ENCODE peak calls at places on chromosome 1, in five cellular contexts. One of them, this sample, is unnamed.

GRCh38 chr1:200302192-200302892 is 107.5 kb downstream of the ZNF281 start:
- DNase-seq in SK-N-SH: peak; percentile 66
- DNase-seq in Peyer's patch: peak; percentile 57
- DNase-seq in brain microvascular endothelial cell: peak; percentile 11
- DNase-seq in heart right ventricle: peak; percentile 13
- DNase-seq in this sample: peak; percentile 27

GRCh38 chr1:237154173-237154572 is 112.2 kb downstream of the RYR2 start:
- DNase-seq in heart right ventricle: no peak
- DNase-seq in brain microvascular endothelial cell: peak; percentile 55
- DNase-seq in SK-N-SH: no peak
- DNase-seq in Peyer's patch: no peak
- DNase-seq in this sample: no peak

GRCh38 chr1:156413310-156414246 is 44.6 kb downstream of the RHBG start:
- DNase-seq in heart right ventricle: no peak
- DNase-seq in brain microvascular endothelial cell: no peak
- DNase-seq in SK-N-SH: no peak
- DNase-seq in Peyer's patch: peak; percentile 32
- DNase-seq in this sample: no peak

GRCh38 chr1:30051777-30052176 is 671.6 kb downstream of the MATN1 start:
- DNase-seq in brain microvascular endothelial cell: no peak
- DNase-seq in Peyer's patch: no peak
- DNase-seq in SK-N-SH: no peak
- DNase-seq in heart right ventricle: no peak
- DNase-seq in this sample: no peak

GRCh38 chr1:37089750-37090149 is 55.4 kb upstream of the GRIK3 start:
- DNase-seq in brain microvascular endothelial cell: no peak
- DNase-seq in Peyer's patch: no peak
- DNase-seq in heart right ventricle: no peak
- DNase-seq in SK-N-SH: no peak
- DNase-seq in this sample: no peak

GRCh38 chr1:31910933-31911332 is 27.2 kb downstream of the PTP4A2 start:
- DNase-seq in brain microvascular endothelial cell: no peak
- DNase-seq in heart right ventricle: no peak
- DNase-seq in Peyer's patch: no peak
- DNase-seq in SK-N-SH: no peak
- DNase-seq in this sample: no peak

GRCh38 chr1:228697209-228698016 is 37.9 kb upstream of the RHOU start:
- DNase-seq in brain microvascular endothelial cell: peak; percentile 45
- DNase-seq in heart right ventricle: peak; percentile 46
- DNase-seq in SK-N-SH: peak; percentile 37
- DNase-seq in Peyer's patch: no peak
- DNase-seq in this sample: no peak

GRCh38 chr1:180586671-180587155 is 27.9 kb downstream of the OVAAL start:
- DNase-seq in SK-N-SH: no peak
- DNase-seq in heart right ventricle: no peak
- DNase-seq in brain microvascular endothelial cell: peak; percentile 55
- DNase-seq in Peyer's patch: no peak
- DNase-seq in this sample: no peak

GRCh38 chr1:151898519-151898991 is 10.8 kb downstream of the THEM4 start:
- DNase-seq in SK-N-SH: no peak
- DNase-seq in heart right ventricle: peak; percentile 21
- DNase-seq in Peyer's patch: peak; percentile 53
- DNase-seq in brain microvascular endothelial cell: peak; percentile 14
- DNase-seq in this sample: no peak

GRCh38 chr1:89996415-89997110 is 1.7 kb downstream of the ZNF326 start:
- DNase-seq in brain microvascular endothelial cell: no peak
- DNase-seq in heart right ventricle: no peak
- DNase-seq in SK-N-SH: no peak
- DNase-seq in Peyer's patch: no peak
- DNase-seq in this sample: no peak

GRCh38 chr1:89999628-90000027 is 4.7 kb downstream of the ZNF326 start:
- DNase-seq in Peyer's patch: no peak
- DNase-seq in SK-N-SH: no peak
- DNase-seq in brain microvascular endothelial cell: no peak
- DNase-seq in heart right ventricle: no peak
- DNase-seq in this sample: no peak

GRCh38 chr1:89998306-89998705 is 3.4 kb downstream of the ZNF326 start:
- DNase-seq in Peyer's patch: no peak
- DNase-seq in brain microvascular endothelial cell: no peak
- DNase-seq in heart right ventricle: no peak
- DNase-seq in SK-N-SH: no peak
- DNase-seq in this sample: no peak

GRCh38 chr1:89999208-89999607 is 4.3 kb downstream of the ZNF326 start:
- DNase-seq in heart right ventricle: no peak
- DNase-seq in brain microvascular endothelial cell: no peak
- DNase-seq in SK-N-SH: no peak
- DNase-seq in Peyer's patch: no peak
- DNase-seq in this sample: no peak

GRCh38 chr1:90000934-90001676 is 6.2 kb downstream of the ZNF326 start:
- DNase-seq in brain microvascular endothelial cell: no peak
- DNase-seq in Peyer's patch: no peak
- DNase-seq in SK-N-SH: no peak
- DNase-seq in heart right ventricle: no peak
- DNase-seq in this sample: no peak
- TF ChIP-seq CTCF in brain microvascular endothelial cell: no peak
- TF ChIP-seq CTCF in Peyer's patch: no peak
- TF ChIP-seq CTCF in SK-N-SH: no peak
- TF ChIP-seq CTCF in heart right ventricle: no peak
- TF ChIP-seq CTCF in this sample: no peak

DNA sequence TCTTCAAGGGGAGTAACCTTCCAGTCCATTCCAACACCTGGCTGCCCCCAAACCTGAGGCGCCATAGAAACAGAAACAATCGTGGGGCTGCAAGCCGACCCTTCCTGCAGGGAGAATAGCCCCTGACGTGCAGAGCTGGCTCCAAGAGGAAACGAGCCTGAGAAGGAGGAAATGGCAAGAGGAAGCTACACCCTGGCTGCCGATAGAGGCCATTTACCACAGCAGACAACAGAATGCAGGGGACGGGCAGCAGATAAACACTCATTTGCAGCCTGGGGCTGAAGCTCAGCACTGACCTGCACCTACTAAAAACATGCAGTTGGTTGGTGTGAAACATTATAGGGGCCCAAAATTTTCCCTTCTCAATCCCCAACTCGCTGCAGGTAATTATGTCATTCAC is 8.7 kb upstream of the TDRD10 start:
- DNase-seq in heart right ventricle: peak; percentile 41
- DNase-seq in SK-N-SH: peak; percentile 42
- DNase-seq in brain microvascular endothelial cell: no peak
- DNase-seq in Peyer's patch: no peak
- DNase-seq in this sample: no peak
- TF ChIP-seq CTCF in heart right ventricle: peak; percentile 33
- TF ChIP-seq CTCF in SK-N-SH: no peak
- TF ChIP-seq CTCF in brain microvascular endothelial cell: no peak
- TF ChIP-seq CTCF in Peyer's patch: no peak
- TF ChIP-seq CTCF in this sample: no peak

GRCh38 chr1:9181176-9181906 is 52.4 kb upstream of the GPR157 start:
- DNase-seq in SK-N-SH: peak; percentile 86
- DNase-seq in Peyer's patch: peak; percentile 83
- DNase-seq in heart right ventricle: peak; percentile 82
- DNase-seq in brain microvascular endothelial cell: no peak
- DNase-seq in this sample: peak; percentile 90

GRCh38 chr1:9183441-9183840 is 51.1 kb upstream of the H6PD start:
- DNase-seq in SK-N-SH: no peak
- DNase-seq in brain microvascular endothelial cell: no peak
- DNase-seq in Peyer's patch: no peak
- DNase-seq in heart right ventricle: no peak
- DNase-seq in this sample: no peak

GRCh38 chr1:9182784-9183257 is 51.8 kb upstream of the H6PD start:
- DNase-seq in Peyer's patch: no peak
- DNase-seq in SK-N-SH: peak; percentile 76
- DNase-seq in heart right ventricle: no peak
- DNase-seq in brain microvascular endothelial cell: no peak
- DNase-seq in this sample: no peak

GRCh38 chr1:9183898-9184297 is 50.7 kb upstream of the H6PD start:
- DNase-seq in SK-N-SH: no peak
- DNase-seq in brain microvascular endothelial cell: no peak
- DNase-seq in heart right ventricle: no peak
- DNase-seq in Peyer's patch: no peak
- DNase-seq in this sample: no peak

DNA sequence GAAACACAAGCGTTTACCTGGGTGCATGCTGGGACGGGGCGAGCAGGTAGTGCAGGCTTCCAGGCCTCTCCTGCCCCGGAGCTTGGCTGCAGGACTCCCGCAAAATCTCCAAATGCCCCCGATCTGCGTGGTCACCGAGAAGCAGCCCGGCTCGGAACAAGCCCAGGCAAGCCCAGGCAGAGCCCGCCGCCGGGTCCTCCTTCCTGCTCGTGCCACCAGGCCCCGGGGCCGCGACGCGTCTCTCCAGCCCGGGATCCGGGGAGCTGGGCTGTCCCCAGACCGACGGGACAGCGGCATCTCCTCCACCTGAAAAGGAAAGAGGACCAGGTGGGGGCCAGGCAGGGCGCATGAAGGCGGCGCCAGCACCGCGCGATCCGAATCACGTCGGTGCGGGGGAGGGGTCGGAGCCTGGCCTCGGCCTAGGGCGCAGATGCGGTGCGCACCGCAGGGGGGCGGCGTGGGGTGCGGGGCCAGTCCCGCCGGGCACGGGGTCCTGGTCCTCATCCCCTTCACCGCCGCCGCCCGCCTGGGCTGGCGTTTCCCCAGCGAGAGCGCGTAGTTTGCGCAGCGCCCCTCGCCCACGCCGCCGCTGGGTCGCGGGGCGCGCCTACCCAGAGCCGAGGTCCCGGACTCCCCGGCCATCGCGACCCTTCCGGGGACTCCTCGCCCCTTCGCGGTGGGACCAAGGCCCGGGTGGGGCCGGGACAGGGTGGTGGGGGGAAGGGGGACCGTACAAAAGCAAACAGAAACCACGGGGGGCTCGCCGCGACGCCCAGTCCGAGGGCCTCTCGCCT is 52.4 kb upstream of the H6PD start:
- DNase-seq in brain microvascular endothelial cell: no peak
- DNase-seq in SK-N-SH: peak; percentile 86
- DNase-seq in heart right ventricle: peak; percentile 43
- DNase-seq in Peyer's patch: peak; percentile 71
- DNase-seq in this sample: peak; percentile 55
- TF ChIP-seq CTCF in brain microvascular endothelial cell: no peak
- TF ChIP-seq CTCF in SK-N-SH: peak; percentile 6
- TF ChIP-seq CTCF in heart right ventricle: peak; percentile 29
- TF ChIP-seq CTCF in Peyer's patch: no peak
- TF ChIP-seq CTCF in this sample: no peak

GRCh38 chr1:101238041-101238515 is 1.3 kb downstream of the S1PR1 start:
- DNase-seq in heart right ventricle: no peak
- DNase-seq in SK-N-SH: no peak
- DNase-seq in Peyer's patch: no peak
- DNase-seq in brain microvascular endothelial cell: no peak
- DNase-seq in this sample: no peak

GRCh38 chr1:101237229-101237837 is 514 bp downstream of the S1PR1 start:
- DNase-seq in heart right ventricle: no peak
- DNase-seq in Peyer's patch: no peak
- DNase-seq in brain microvascular endothelial cell: no peak
- DNase-seq in SK-N-SH: peak; percentile 39
- DNase-seq in this sample: no peak

GRCh38 chr1:101236546-101237228 is at the start of gene S1PR1:
- DNase-seq in heart right ventricle: peak; percentile 83
- DNase-seq in brain microvascular endothelial cell: no peak
- DNase-seq in SK-N-SH: peak; percentile 78
- DNase-seq in Peyer's patch: peak; percentile 63
- DNase-seq in this sample: peak; percentile 63

GRCh38 chr1:101235241-101235695 is 1.6 kb upstream of the S1PR1 start:
- DNase-seq in heart right ventricle: no peak
- DNase-seq in Peyer's patch: no peak
- DNase-seq in brain microvascular endothelial cell: no peak
- DNase-seq in SK-N-SH: no peak
- DNase-seq in this sample: no peak

GRCh38 chr1:101235696-101236545 is 898 bp upstream of the S1PR1 start:
- DNase-seq in heart right ventricle: peak; percentile 35
- DNase-seq in brain microvascular endothelial cell: no peak
- DNase-seq in Peyer's patch: peak; percentile 53
- DNase-seq in SK-N-SH: peak; percentile 63
- DNase-seq in this sample: peak; percentile 40
- TF ChIP-seq CTCF in heart right ventricle: no peak
- TF ChIP-seq CTCF in brain microvascular endothelial cell: no peak
- TF ChIP-seq CTCF in Peyer's patch: no peak
- TF ChIP-seq CTCF in SK-N-SH: no peak
- TF ChIP-seq CTCF in this sample: no peak

GRCh38 chr1:226364129-226364899 is 43.6 kb downstream of the PARP1 start:
- DNase-seq in heart right ventricle: peak; percentile 53
- DNase-seq in Peyer's patch: no peak
- DNase-seq in brain microvascular endothelial cell: no peak
- DNase-seq in SK-N-SH: peak; percentile 82
- DNase-seq in this sample: no peak
- TF ChIP-seq CTCF in heart right ventricle: peak; percentile 42
- TF ChIP-seq CTCF in Peyer's patch: no peak
- TF ChIP-seq CTCF in brain microvascular endothelial cell: no peak
- TF ChIP-seq CTCF in SK-N-SH: no peak
- TF ChIP-seq CTCF in this sample: no peak

GRCh38 chr1:87760100-87760499 is 431.4 kb downstream of the LMO4 start:
- DNase-seq in SK-N-SH: no peak
- DNase-seq in Peyer's patch: no peak
- DNase-seq in heart right ventricle: no peak
- DNase-seq in brain microvascular endothelial cell: no peak
- DNase-seq in this sample: no peak
- TF ChIP-seq CTCF in SK-N-SH: no peak
- TF ChIP-seq CTCF in Peyer's patch: no peak
- TF ChIP-seq CTCF in heart right ventricle: no peak
- TF ChIP-seq CTCF in brain microvascular endothelial cell: no peak
- TF ChIP-seq CTCF in this sample: no peak

GRCh38 chr1:231421971-231422797 is at the start of gene EGLN1:
- DNase-seq in Peyer's patch: peak; percentile 93
- DNase-seq in heart right ventricle: peak; percentile 89
- DNase-seq in brain microvascular endothelial cell: peak; percentile 68
- DNase-seq in SK-N-SH: peak; percentile 97
- DNase-seq in this sample: peak; percentile 87
- TF ChIP-seq CTCF in Peyer's patch: no peak
- TF ChIP-seq CTCF in heart right ventricle: peak; percentile 50
- TF ChIP-seq CTCF in brain microvascular endothelial cell: peak; percentile 31
- TF ChIP-seq CTCF in SK-N-SH: peak; percentile 38
- TF ChIP-seq CTCF in this sample: no peak

DNA sequence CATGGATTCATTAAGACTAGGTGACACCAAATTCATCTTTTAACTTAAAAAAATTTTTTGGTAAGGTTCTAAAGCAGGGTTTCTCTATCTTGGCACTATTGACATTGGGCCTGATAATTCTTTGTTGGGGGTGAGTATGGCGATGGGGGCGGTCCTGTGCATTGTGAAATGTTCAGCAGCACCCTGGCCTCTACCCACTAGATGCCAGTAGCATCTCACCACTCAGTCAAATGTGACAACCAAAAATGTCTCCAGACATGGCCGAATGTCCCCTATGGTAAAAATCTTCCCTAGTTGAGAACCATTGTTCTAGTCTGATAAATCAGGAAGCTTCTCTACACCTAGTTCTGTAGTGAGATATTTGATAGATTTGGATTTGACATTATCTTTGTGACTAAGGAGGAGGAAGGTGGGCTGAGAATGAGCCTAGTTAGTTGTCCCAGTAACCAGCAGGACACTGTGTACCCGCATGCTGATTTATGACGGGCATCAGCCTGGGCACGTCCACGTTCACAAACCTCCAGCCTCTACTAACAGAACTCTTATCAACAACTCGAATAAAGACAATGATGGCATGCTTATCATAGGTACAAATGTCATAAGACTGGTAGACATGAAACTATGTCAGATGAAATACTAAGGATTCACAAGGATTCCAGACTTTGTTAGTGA is 104.6 kb downstream of the KCND3 start:
- DNase-seq in Peyer's patch: no peak
- DNase-seq in brain microvascular endothelial cell: no peak
- DNase-seq in SK-N-SH: no peak
- DNase-seq in heart right ventricle: no peak
- DNase-seq in this sample: no peak
- TF ChIP-seq CTCF in Peyer's patch: no peak
- TF ChIP-seq CTCF in brain microvascular endothelial cell: no peak
- TF ChIP-seq CTCF in SK-N-SH: no peak
- TF ChIP-seq CTCF in heart right ventricle: peak; percentile 45
- TF ChIP-seq CTCF in this sample: no peak

GRCh38 chr1:176029609-176030008 is 177.5 kb downstream of the COP1 start:
- DNase-seq in brain microvascular endothelial cell: no peak
- DNase-seq in heart right ventricle: no peak
- DNase-seq in SK-N-SH: no peak
- DNase-seq in Peyer's patch: no peak
- DNase-seq in this sample: no peak
- TF ChIP-seq CTCF in brain microvascular endothelial cell: no peak
- TF ChIP-seq CTCF in heart right ventricle: no peak
- TF ChIP-seq CTCF in SK-N-SH: no peak
- TF ChIP-seq CTCF in Peyer's patch: no peak
- TF ChIP-seq CTCF in this sample: no peak